ENCODE peak calls at places on chromosome 18, in nine cellular contexts. A is AG10803, U is HCT116, F is retinal pigment epithelial cell, O is OCI-LY7, C is tibial artery, S is ovary, N is transverse colon, D is epithelial cell of esophagus. T is an unnamed sample.

GRCh38 chr18:9101730-9102390 is 639 bp upstream of the NDUFV2 start:
- DNase-seq in A (peak; percentile 75), U (peak; percentile 44), F (no peak), O (peak; percentile 78), C (no peak), S (no peak), N (no peak), D (peak; percentile 58), T (peak; percentile 59)

GRCh38 chr18:79912409-79912991 is 39.0 kb downstream of the SLC66A2 start:
- DNase-seq in A (peak; percentile 33), U (no peak), F (peak; percentile 51), O (no peak), C (peak; percentile 18), S (peak; percentile 18), N (peak; percentile 5), D (no peak), T (no peak)

GRCh38 chr18:80022613-80023012 is 11.6 kb upstream of the RBFA start:
- DNase-seq in A (peak; percentile 11), U (peak; percentile 24), F (no peak), O (peak; percentile 54), C (no peak), S (no peak), N (no peak), D (peak; percentile 23), T (peak; percentile 27)

GRCh38 chr18:57859314-57859713 is 56.2 kb upstream of the ATP8B1 start:
- DNase-seq in A (no peak), U (peak; percentile 32), F (no peak), O (peak; percentile 4), C (no peak), S (no peak), N (peak; percentile 39), D (peak; percentile 64), T (peak; percentile 55)

GRCh38 chr18:76972838-76973237 is 150.5 kb downstream of the ZNF236 start:
- DNase-seq in A (no peak), U (no peak), F (no peak), O (no peak), C (no peak), S (no peak), N (no peak), D (no peak), T (no peak)

GRCh38 chr18:80112623-80113248 is 3.7 kb downstream of the ADNP2 start:
- DNase-seq in A (no peak), U (no peak), F (no peak), O (no peak), C (no peak), S (no peak), N (no peak), D (no peak), T (no peak)

GRCh38 chr18:8801263-8801901 is 96.0 kb downstream of the MTCL1 start:
- DNase-seq in A (peak; percentile 92), U (no peak), F (peak; percentile 94), O (no peak), C (no peak), S (no peak), N (no peak), D (peak; percentile 80), T (no peak)

GRCh38 chr18:79393626-79394401 is 1.9 kb upstream of the NFATC1 start:
- DNase-seq in A (peak; percentile 88), U (peak; percentile 44), F (peak; percentile 70), O (peak; percentile 17), C (peak; percentile 94), S (peak; percentile 96), N (peak; percentile 83), D (peak; percentile 63), T (no peak)

GRCh38 chr18:76991021-76991688 is 141.4 kb downstream of the MBP start:
- DNase-seq in A (no peak), U (no peak), F (no peak), O (no peak), C (no peak), S (no peak), N (no peak), D (no peak), T (no peak)

GRCh38 chr18:78526923-78527775 is 452.5 kb upstream of the SALL3 start:
- DNase-seq in A (no peak), U (no peak), F (no peak), O (no peak), C (no peak), S (no peak), N (no peak), D (no peak), T (no peak)

GRCh38 chr18:25831226-25831828 is 259.1 kb downstream of the SS18 start:
- DNase-seq in A (no peak), U (no peak), F (no peak), O (no peak), C (no peak), S (no peak), N (no peak), D (no peak), T (no peak)

GRCh38 chr18:23805898-23806297 is 116.6 kb downstream of the LAMA3 start:
- DNase-seq in A (peak; percentile 20), U (no peak), F (no peak), O (no peak), C (no peak), S (no peak), N (no peak), D (peak; percentile 81), T (no peak)

GRCh38 chr18:35998967-35999366 is 26.5 kb downstream of the RMP24 start:
- DNase-seq in A (no peak), U (no peak), F (no peak), O (peak; percentile 6), C (no peak), S (no peak), N (no peak), D (peak; percentile 27), T (peak; percentile 14)
- TF ChIP-seq CTCF in A (peak; percentile 30), U (peak; percentile 61), F (peak; percentile 55), O (peak; percentile 55), C (no peak), S (no peak), N (no peak), D (peak; percentile 50), T (peak; percentile 17)

GRCh38 chr18:31206064-31206463 is 43.4 kb upstream of the DSC1 start:
- DNase-seq in A (no peak), U (no peak), F (no peak), O (no peak), C (no peak), S (no peak), N (no peak), D (no peak), T (no peak)
- H3K4me3 ChIP-seq in A (no peak overlapping the region), U (peak overlapping the region; percentile 20), F (no peak overlapping the region), O (no peak overlapping the region), C (no peak overlapping the region), S (no peak overlapping the region), N (peak overlapping the region; percentile 35), D (peak overlapping the region; percentile 71), T (no peak overlapping the region)

GRCh38 chr18:67864677-67865340 is 348.3 kb upstream of the DSEL start:
- DNase-seq in A (peak; percentile 98), U (no peak), F (no peak), O (no peak), C (no peak), S (no peak), N (no peak), D (no peak), T (no peak)
- TF ChIP-seq CTCF in A (peak; percentile 25), U (no peak), F (no peak), O (no peak), C (no peak), S (no peak), N (no peak), D (peak; percentile 10), T (no peak)

GRCh38 chr18:498901-499300 is 1.6 kb downstream of the COLEC12 start:
- DNase-seq in A (no peak), U (no peak), F (no peak), O (no peak), C (no peak), S (no peak), N (no peak), D (no peak), T (no peak)

GRCh38 chr18:499351-500229 is 911 bp downstream of the COLEC12 start:
- DNase-seq in A (peak; percentile 69), U (no peak), F (no peak), O (no peak), C (no peak), S (no peak), N (no peak), D (no peak), T (no peak)

GRCh38 chr18:500230-500555 is 308 bp downstream of the COLEC12 start:
- DNase-seq in A (no peak), U (no peak), F (no peak), O (no peak), C (no peak), S (no peak), N (no peak), D (no peak), T (no peak)

GRCh38 chr18:501406-501714 is 859 bp upstream of the COLEC12 start:
- DNase-seq in A (no peak), U (no peak), F (no peak), O (no peak), C (no peak), S (no peak), N (no peak), D (no peak), T (no peak)

GRCh38 chr18:500556-501405 is at the start of gene COLEC12:
- DNase-seq in A (peak; percentile 34), U (no peak), F (no peak), O (no peak), C (no peak), S (no peak), N (peak; percentile 10), D (no peak), T (no peak)
- H3K4me3 ChIP-seq in A (peak within 1 kb of the TSS; percentile 89), U (peak within 1 kb of the TSS; percentile 37), F (peak within 1 kb of the TSS; percentile 52), O (no peak within 1 kb of the TSS), C (peak within 1 kb of the TSS; percentile 63), S (peak within 1 kb of the TSS; percentile 53), N (peak within 1 kb of the TSS; percentile 57), D (no peak within 1 kb of the TSS), T (no peak within 1 kb of the TSS)

GRCh38 chr18:37764526-37764925 is 198.9 kb upstream of the CELF4 start:
- DNase-seq in A (no peak), U (no peak), F (no peak), O (no peak), C (no peak), S (no peak), N (no peak), D (no peak), T (no peak)

GRCh38 chr18:37762076-37762475 is 196.5 kb upstream of the CELF4 start:
- DNase-seq in A (no peak), U (no peak), F (no peak), O (no peak), C (no peak), S (no peak), N (no peak), D (no peak), T (no peak)
- TF ChIP-seq CTCF in A (no peak), U (no peak), F (no peak), O (no peak), C (no peak), S (no peak), N (no peak), D (no peak), T (no peak)

GRCh38 chr18:46334200-46334553 is 230.0 kb downstream of the HAUS1 start:
- DNase-seq in A (no peak), U (no peak), F (no peak), O (no peak), C (no peak), S (no peak), N (no peak), D (peak; percentile 17), T (no peak)
- H3K4me3 ChIP-seq in A (no peak overlapping the region), U (peak overlapping the region; percentile 71), F (peak overlapping the region; percentile 17), O (no peak overlapping the region), C (peak overlapping the region; percentile 52), S (peak overlapping the region; percentile 34), N (peak overlapping the region; percentile 59), D (peak overlapping the region; percentile 63), T (no peak overlapping the region)

T was measured in GM12865.